ENCODE peak calls at places on chromosomes 16 and 17, in five cellular contexts. Q is activated naive CD4-positive, alpha-beta T cell treated with anti-CD3 and anti-CD28 coated beads for 36 hours; G is T-helper 9 cell; Z is CD8-positive, alpha-beta memory T cell; X is Kasumi-1. M is an unnamed sample.

GRCh38 chr17:70510288-70510687 is 341.0 kb downstream of the KCNJ2 start:
- DNase-seq in X (no peak), Q (no peak), G (no peak), Z (no peak), M (no peak)

GRCh38 chr17:30263552-30264333 is 28.0 kb downstream of the BLMH start:
- DNase-seq in X (no peak), Z (no peak), G (no peak), Q (no peak), M (no peak)

GRCh38 chr17:44865921-44866320 is 18.2 kb downstream of the HIGD1B start:
- DNase-seq in G (no peak), X (no peak), Z (no peak), Q (no peak), M (no peak)

GRCh38 chr16:11913425-11914079 is 2.2 kb downstream of the GSPT1 start:
- DNase-seq in G (peak; percentile 27), Z (peak; percentile 79), X (no peak), Q (peak; percentile 39), M (peak; percentile 31)

GRCh38 chr17:27657620-27658019 is 26.6 kb downstream of the LGALS9 start:
- DNase-seq in G (no peak), Z (no peak), Q (peak; percentile 45), X (peak; percentile 21), M (peak; percentile 24)

GRCh38 chr16:68923116-68923515 is 79.8 kb downstream of the TANGO6 start:
- DNase-seq in Z (no peak), Q (no peak), X (no peak), G (no peak), M (no peak)

GRCh38 chr17:2171725-2172446 is 117.0 kb downstream of the HIC1 start:
- DNase-seq in Z (no peak), Q (no peak), G (no peak), X (no peak), M (no peak)

GRCh38 chr17:50110591-50111349 is 15.6 kb downstream of the PDK2 start:
- DNase-seq in Q (no peak), Z (no peak), X (no peak), G (no peak), M (no peak)

GRCh38 chr17:43456661-43457361 is 27.0 kb upstream of the DHX8 start:
- DNase-seq in X (no peak), G (no peak), Q (no peak), Z (no peak), M (peak; percentile 75)

GRCh38 chr17:10205549-10206185 is 7.3 kb upstream of the GAS7 start:
- DNase-seq in Z (no peak), G (no peak), Q (peak; percentile 42), X (no peak), M (peak; percentile 82)

GRCh38 chr16:15644306-15644961 is 1.5 kb upstream of the MARF1 start:
- DNase-seq in Z (no peak), Q (no peak), X (no peak), G (no peak), M (no peak)